ENCODE peak calls at places on chromosome 15, in five cellular contexts. Y, H, R, Q and I are unnamed samples.

GRCh38 chr15:91268510-91268909 is 168.5 kb downstream of the SV2B start:
- DNase-seq in H (no peak), Q (peak; percentile 64), R (no peak), Y (peak; percentile 22), I (peak; percentile 40)

GRCh38 chr15:89662893-89663673 is 7.8 kb upstream of the KIF7 start:
- DNase-seq in Y (no peak), Q (no peak), R (peak; percentile 56), H (peak; percentile 67), I (no peak)

GRCh38 chr15:50943623-50944022 is 35.1 kb downstream of the AP4E1 start:
- DNase-seq in Y (no peak), H (no peak), R (no peak), Q (no peak), I (no peak)

GRCh38 chr15:58773024-58773423 is 1.9 kb downstream of the MINDY2 start:
- DNase-seq in R (no peak), Y (no peak), Q (no peak), H (no peak), I (no peak)

GRCh38 chr15:83769411-83769960 is 115.6 kb downstream of the ADAMTSL3 start:
- DNase-seq in Q (no peak), Y (no peak), H (no peak), R (no peak), I (no peak)

GRCh38 chr15:35271371-35272043 is 186.4 kb upstream of the NANOGP8 start:
- DNase-seq in R (no peak), Y (no peak), H (no peak), Q (no peak), I (no peak)

GRCh38 chr15:93706476-93706875 is 524.9 kb upstream of the MCTP2 start:
- DNase-seq in Y (no peak), H (no peak), Q (no peak), R (no peak), I (no peak)

GRCh38 chr15:69748700-69749099 is 296.1 kb downstream of the RPLP1 start:
- DNase-seq in Q (no peak), R (no peak), H (no peak), Y (no peak), I (no peak)

GRCh38 chr15:95559875-95560394 is 770.6 kb upstream of the NR2F2 start:
- DNase-seq in H (peak; percentile 76), Q (no peak), Y (no peak), R (peak; percentile 50), I (no peak)

GRCh38 chr15:84976746-84977345 is 4.8 kb upstream of the PDE8A start:
- DNase-seq in H (no peak), Y (no peak), Q (no peak), R (no peak), I (no peak)

GRCh38 chr15:99433757-99434211 is 132.0 kb upstream of the MEF2A start:
- DNase-seq in Y (no peak), Q (no peak), H (peak; percentile 11), R (no peak), I (no peak)

GRCh38 chr15:66673410-66674322 is 28.4 kb upstream of the SMAD6 start:
- DNase-seq in R (no peak), Q (peak; percentile 95), Y (peak; percentile 64), H (no peak), I (peak; percentile 76)

GRCh38 chr15:58549780-58550064 is 117.9 kb downstream of the LIPC start:
- DNase-seq in Q (no peak), R (no peak), Y (no peak), H (no peak), I (no peak)

GRCh38 chr15:45373961-45374360 is 4.4 kb downstream of the GATM start:
- DNase-seq in R (no peak), Q (no peak), H (no peak), Y (no peak), I (no peak)

GRCh38 chr15:52362497-52362896 is 66.9 kb upstream of the MYO5C start:
- DNase-seq in H (peak; percentile 25), Q (no peak), Y (no peak), R (no peak), I (no peak)

GRCh38 chr15:75840659-75841058 is 2.6 kb upstream of the UBE2Q2 start:
- DNase-seq in Q (no peak), Y (no peak), H (peak; percentile 33), R (peak; percentile 53), I (no peak)

GRCh38 chr15:25905140-25905539 is 42.0 kb upstream of the ATP10A start:
- DNase-seq in H (peak; percentile 64), R (no peak), Q (no peak), Y (no peak), I (peak; percentile 61)

GRCh38 chr15:39502616-39503195 is 78.2 kb upstream of the THBS1 start:
- DNase-seq in Q (no peak), H (no peak), R (no peak), Y (no peak), I (no peak)

GRCh38 chr15:92429378-92430066 is 35.8 kb downstream of the ST8SIA2 start:
- DNase-seq in Q (peak; percentile 50), Y (no peak), H (no peak), R (no peak), I (no peak)

GRCh38 chr15:85030301-85031049 is 48.8 kb downstream of the PDE8A start:
- DNase-seq in Y (no peak), Q (no peak), H (no peak), R (no peak), I (peak; percentile 19)

GRCh38 chr15:48084759-48085420 is 35.9 kb upstream of the SLC24A5 start:
- DNase-seq in R (no peak), H (no peak), Y (no peak), Q (peak; percentile 14), I (no peak)

GRCh38 chr15:38843736-38844590 is 279.3 kb upstream of the RASGRP1 start:
- DNase-seq in R (no peak), Y (no peak), Q (no peak), H (no peak), I (no peak)

GRCh38 chr15:40258544-40258943 is 19.7 kb downstream of the PAK6 start:
- DNase-seq in Q (peak; percentile 71), Y (no peak), H (no peak), R (no peak), I (no peak)

GRCh38 chr15:29674661-29675533 is 147.4 kb downstream of the TJP1 start:
- DNase-seq in H (no peak), R (peak; percentile 29), Y (no peak), Q (peak; percentile 93), I (peak; percentile 5)

GRCh38 chr15:90597477-90598052 is 67.8 kb downstream of the CRTC3 start:
- DNase-seq in Q (no peak), Y (no peak), R (no peak), H (no peak), I (no peak)

GRCh38 chr15:33200444-33200843 is 5.9 kb upstream of the FMN1 start:
- DNase-seq in H (no peak), Q (no peak), Y (no peak), R (no peak), I (no peak)

GRCh38 chr15:101827257-101827656 is 15.3 kb downstream of the OR4F15 start:
- DNase-seq in Y (no peak), Q (no peak), R (no peak), H (no peak), I (no peak)

GRCh38 chr15:41790756-41791546 is 16.7 kb downstream of the MAPKBP1 start:
- DNase-seq in H (no peak), Y (peak; percentile 39), R (peak; percentile 36), Q (no peak), I (no peak)

GRCh38 chr15:73082719-73083275 is 30.5 kb downstream of the NEO1 start:
- DNase-seq in H (no peak), Q (no peak), Y (no peak), R (no peak), I (no peak)

GRCh38 chr15:73079570-73079969 is 27.3 kb downstream of the NEO1 start:
- DNase-seq in H (no peak), R (no peak), Q (no peak), Y (no peak), I (no peak)

GRCh38 chr15:73078291-73078690 is 26.0 kb downstream of the NEO1 start:
- DNase-seq in R (no peak), Y (no peak), H (no peak), Q (no peak), I (no peak)

GRCh38 chr15:73078722-73079121 is 26.5 kb downstream of the NEO1 start:
- DNase-seq in Y (no peak), Q (no peak), R (no peak), H (no peak), I (no peak)

DNA sequence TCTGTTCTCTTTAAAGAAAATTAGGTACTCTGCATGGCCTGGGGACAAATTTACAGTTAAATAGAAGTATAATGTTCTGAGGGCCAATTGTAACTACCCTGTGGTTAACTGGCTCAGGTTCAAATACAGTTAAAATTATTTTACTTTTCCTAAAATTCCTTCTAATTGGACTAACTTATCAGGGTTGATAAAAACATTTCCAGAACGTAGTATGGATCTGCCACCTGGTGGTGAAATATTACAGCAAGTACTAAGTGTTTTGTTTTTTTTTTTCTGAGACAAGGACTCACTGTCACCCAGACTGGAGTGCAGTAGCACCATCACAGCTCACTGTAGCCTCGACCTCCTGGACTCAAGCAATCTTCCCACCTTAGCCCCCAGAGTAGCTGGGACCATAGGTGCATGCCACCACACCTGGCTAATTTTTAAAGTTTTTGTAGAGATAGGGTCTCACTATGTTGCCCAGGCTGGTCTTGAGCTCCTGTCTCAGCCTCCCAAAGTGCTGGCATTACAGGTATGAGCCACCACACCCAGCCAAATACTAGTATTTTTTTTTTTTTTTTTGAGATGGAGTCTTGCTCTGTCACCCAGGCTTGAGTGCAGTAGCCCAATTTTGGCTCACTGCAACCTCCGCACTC is 29.2 kb downstream of the NEO1 start:
- DNase-seq in H (no peak), R (peak; percentile 34), Y (peak; percentile 4), Q (no peak), I (peak; percentile 8)
- TF ChIP-seq CTCF in H (peak; percentile 72), R (peak; percentile 67), Y (peak; percentile 69), Q (peak; percentile 17), I (peak; percentile 70)

GRCh38 chr15:31461911-31462480 is 135.4 kb downstream of the KLF13 start:
- DNase-seq in Y (no peak), Q (no peak), R (peak; percentile 3), H (no peak), I (no peak)
- TF ChIP-seq CTCF in Y (no peak), Q (no peak), R (no peak), H (no peak), I (peak; percentile 10)

GRCh38 chr15:64383760-64384159 is 2.5 kb upstream of the PCLAF start:
- DNase-seq in Q (no peak), H (no peak), Y (no peak), R (no peak), I (no peak)

GRCh38 chr15:64386291-64386690 is 1.3 kb upstream of the TRIP4 start:
- DNase-seq in Y (no peak), R (no peak), H (no peak), Q (no peak), I (no peak)

DNA sequence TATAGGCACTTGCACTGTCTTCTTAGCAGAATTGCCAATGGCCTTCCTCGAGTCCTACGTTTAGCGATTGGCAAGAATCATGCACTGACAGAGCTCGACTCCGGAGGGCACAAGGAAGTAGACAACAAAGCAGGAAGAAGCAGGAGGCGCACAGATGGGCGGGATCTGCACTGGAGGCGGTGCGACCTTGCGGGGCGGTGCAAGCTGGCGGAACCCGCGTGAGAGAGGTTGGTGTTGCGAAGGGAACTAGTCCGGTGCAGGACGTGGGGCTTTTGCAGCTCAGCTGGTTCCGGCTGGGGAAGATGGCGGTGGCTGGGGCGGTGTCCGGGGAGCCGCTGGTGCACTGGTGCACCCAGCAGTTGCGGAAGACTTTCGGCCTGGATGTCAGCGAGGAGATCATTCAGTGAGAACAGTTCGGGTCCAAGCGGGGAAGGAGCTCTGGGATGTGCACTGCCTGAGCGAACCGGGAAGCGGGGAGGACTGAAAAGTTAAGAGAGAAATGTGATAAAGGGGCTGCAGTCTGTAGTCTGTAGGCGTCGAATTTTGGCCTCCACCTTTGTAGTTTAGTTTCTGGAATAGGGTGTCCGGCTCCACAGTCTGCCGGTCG is at the start of gene TRIP4:
- DNase-seq in R (peak; percentile 91), H (peak; percentile 96), Q (peak; percentile 96), Y (peak; percentile 96), I (peak; percentile 97)
- TF ChIP-seq CTCF in R (peak; percentile 23), H (no peak), Q (no peak), Y (peak; percentile 39), I (no peak)

GRCh38 chr15:68214838-68215234 is 9.7 kb upstream of the CALML4 start:
- DNase-seq in H (no peak), Q (no peak), R (no peak), Y (no peak), I (no peak)
- TF ChIP-seq CTCF in H (no peak), Q (no peak), R (no peak), Y (no peak), I (no peak)